ENCODE peak calls at places on chromosomes 11 and 22, in nine cellular contexts. U, K, D, R, N, M, Y, X and A are unnamed samples.

GRCh38 chr11:72230764-72231365 is 6.3 kb downstream of the INPPL1 start:
- DNase-seq in M (no peak), K (no peak), Y (no peak), D (no peak), X (no peak), U (no peak), N (no peak), R (no peak), A (no peak)

GRCh38 chr22:47734511-47734910 is 972.1 kb downstream of the TBC1D22A start:
- DNase-seq in Y (no peak), N (no peak), R (no peak), D (no peak), M (no peak), K (no peak), X (no peak), U (no peak), A (no peak)

GRCh38 chr22:44396727-44397722 is 84.3 kb upstream of the SHISAL1 start:
- DNase-seq in U (no peak), D (no peak), X (peak; percentile 24), Y (no peak), R (no peak), K (no peak), N (no peak), M (no peak), A (no peak)

GRCh38 chr11:105132716-105133511 is 6.7 kb downstream of the CARD18 start:
- DNase-seq in Y (no peak), N (peak; percentile 97), U (no peak), D (no peak), K (no peak), R (peak; percentile 15), X (no peak), M (peak; percentile 36), A (no peak)

GRCh38 chr11:95256204-95256819 is 25.3 kb upstream of the SESN3 start:
- DNase-seq in M (no peak), N (no peak), R (no peak), U (peak; percentile 80), K (no peak), Y (no peak), X (no peak), D (no peak), A (peak; percentile 66)

GRCh38 chr11:78221396-78222315 is 32.9 kb downstream of the USP35 start:
- DNase-seq in R (no peak), K (no peak), D (no peak), Y (no peak), U (no peak), M (no peak), X (no peak), N (no peak), A (no peak)

GRCh38 chr22:32810241-32811133 is 9.0 kb downstream of the TIMP3 start:
- DNase-seq in R (peak; percentile 71), U (no peak), N (peak; percentile 1), X (no peak), M (peak; percentile 50), K (peak; percentile 62), Y (no peak), D (no peak), A (peak; percentile 50)

GRCh38 chr11:35947437-35947836 is 3.6 kb downstream of the LDLRAD3 start:
- DNase-seq in M (no peak), Y (no peak), R (no peak), X (no peak), N (no peak), K (no peak), U (no peak), D (no peak), A (no peak)

GRCh38 chr11:125692887-125693286 is 12.2 kb upstream of the ACRV1 start:
- DNase-seq in X (no peak), D (no peak), U (no peak), M (no peak), Y (no peak), N (no peak), R (no peak), K (no peak), A (no peak)

GRCh38 chr11:10495464-10495786 is 40.4 kb downstream of the AMPD3 start:
- DNase-seq in Y (no peak), R (no peak), U (no peak), D (no peak), N (no peak), M (no peak), X (no peak), K (no peak), A (no peak)

GRCh38 chr11:46290598-46291309 is 13.3 kb downstream of the CREB3L1 start:
- DNase-seq in Y (no peak), K (peak; percentile 98), D (no peak), M (peak; percentile 97), X (peak; percentile 57), R (peak; percentile 74), U (no peak), N (peak; percentile 33), A (peak; percentile 98)

GRCh38 chr11:6362185-6362867 is 27.9 kb upstream of the SMPD1 start:
- DNase-seq in U (no peak), Y (no peak), N (no peak), K (no peak), X (no peak), R (no peak), M (peak; percentile 32), D (no peak), A (no peak)

GRCh38 chr11:9506489-9507343 is 45.9 kb downstream of the ZNF143 start:
- DNase-seq in Y (peak; percentile 75), R (peak; percentile 62), K (peak; percentile 97), D (peak; percentile 74), X (peak; percentile 71), M (peak; percentile 85), U (peak; percentile 85), N (peak; percentile 90), A (peak; percentile 92)

GRCh38 chr22:37214431-37215025 is 2.3 kb upstream of the SSTR3 start:
- DNase-seq in U (no peak), X (no peak), N (no peak), D (no peak), R (no peak), Y (no peak), K (no peak), M (no peak), A (no peak)

GRCh38 chr11:12232819-12233601 is 122.6 kb downstream of the MICAL2 start:
- DNase-seq in Y (peak; percentile 55), R (no peak), X (no peak), D (no peak), M (peak; percentile 95), K (no peak), U (no peak), N (peak; percentile 75), A (no peak)

GRCh38 chr11:12581923-12582322 is 92.3 kb upstream of the TEAD1 start:
- DNase-seq in U (no peak), K (no peak), N (peak; percentile 89), Y (peak; percentile 38), R (peak; percentile 43), M (peak; percentile 96), X (no peak), D (no peak), A (peak; percentile 37)

DNA sequence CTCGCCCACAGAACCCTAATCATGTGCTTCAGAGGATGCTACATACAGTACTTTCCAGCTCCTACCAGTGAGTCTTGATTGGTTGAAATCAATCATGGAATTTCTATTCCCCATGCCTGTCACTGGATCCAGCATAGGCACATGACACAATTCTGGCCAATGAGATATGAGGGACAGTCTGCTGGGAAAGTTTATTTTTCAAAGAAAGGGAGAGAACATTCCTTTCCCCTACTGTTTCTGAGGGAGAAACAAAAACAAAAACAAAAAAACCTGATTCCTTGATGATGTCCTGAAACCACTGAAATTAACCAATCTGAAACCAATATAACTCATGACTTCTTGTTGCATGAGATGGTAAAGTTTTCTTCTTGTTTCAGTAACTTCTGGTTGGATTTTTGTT is 3.3 kb upstream of the RCN1 start:
- DNase-seq in X (no peak), U (no peak), M (peak; percentile 55), N (peak; percentile 4), R (no peak), Y (no peak), K (no peak), D (peak; percentile 7), A (no peak)
- H3K9me2 ChIP-seq in X (no peaks in the 10 kb centered on the region), U (no peaks in the 10 kb centered on the region), M (no peaks in the 10 kb centered on the region), N (no peaks in the 10 kb centered on the region), R (no peaks in the 10 kb centered on the region), Y (no peaks in the 10 kb centered on the region), K (peaks cover 13% of the 10 kb centered on the region), D (no peaks in the 10 kb centered on the region), A (no peaks in the 10 kb centered on the region)

GRCh38 chr11:57659669-57660068 is 2.1 kb downstream of the CLP1 start:
- DNase-seq in K (no peak), Y (no peak), U (no peak), N (no peak), X (no peak), D (no peak), R (no peak), M (no peak), A (no peak)

GRCh38 chr11:57658023-57658361 is 430 bp downstream of the CLP1 start:
- DNase-seq in U (peak; percentile 22), N (no peak), D (no peak), Y (no peak), K (peak; percentile 35), X (no peak), M (peak; percentile 43), R (no peak), A (no peak)

GRCh38 chr11:57663975-57664374 is 3.9 kb upstream of the ZDHHC5 start:
- DNase-seq in M (no peak), N (no peak), R (no peak), X (no peak), D (no peak), K (no peak), Y (no peak), U (no peak), A (no peak)

GRCh38 chr11:57667065-57667714 is 724 bp upstream of the ZDHHC5 start:
- DNase-seq in Y (peak; percentile 98), K (peak; percentile 99), U (peak; percentile 99), X (peak; percentile 90), M (peak; percentile 99), D (peak; percentile 98), R (peak; percentile 96), N (peak; percentile 98), A (peak; percentile 98)

DNA sequence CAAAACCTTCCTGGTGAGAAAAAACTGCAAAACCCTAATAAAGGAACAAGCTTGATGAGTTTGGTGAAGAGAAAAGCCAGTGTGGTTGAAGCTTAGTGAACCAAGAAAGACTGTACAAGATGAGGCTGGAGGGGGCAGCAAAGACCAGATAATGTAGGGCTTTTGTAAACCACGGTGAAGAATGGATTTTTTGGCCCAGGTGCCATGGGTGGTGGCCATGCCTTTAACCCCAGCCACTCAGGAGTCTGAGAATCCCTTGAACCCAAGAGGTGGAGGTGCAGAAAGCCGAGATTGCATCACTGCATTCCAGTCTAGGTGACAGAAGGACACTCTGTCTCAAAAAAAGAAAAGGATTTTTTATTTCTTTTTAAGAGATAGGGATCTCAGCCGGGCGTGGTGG is 5.0 kb upstream of the ZDHHC5 start:
- DNase-seq in K (peak; percentile 61), X (no peak), M (peak; percentile 31), Y (no peak), R (peak; percentile 63), N (peak; percentile 40), U (peak; percentile 38), D (no peak), A (peak; percentile 18)
- H3K9me2 ChIP-seq in K (no peaks in the 10 kb centered on the region), X (no peaks in the 10 kb centered on the region), M (no peaks in the 10 kb centered on the region), Y (no peaks in the 10 kb centered on the region), R (no peaks in the 10 kb centered on the region), N (no peaks in the 10 kb centered on the region), U (no peaks in the 10 kb centered on the region), D (no peaks in the 10 kb centered on the region), A (no peaks in the 10 kb centered on the region)

GRCh38 chr22:23683545-23683944 is 7.3 kb upstream of the RGL4 start:
- DNase-seq in N (no peak), K (no peak), Y (no peak), D (no peak), M (no peak), U (no peak), R (no peak), X (no peak), A (no peak)
- H3K9me2 ChIP-seq in N (no peaks in the 10 kb centered on the region), K (no peaks in the 10 kb centered on the region), Y (no peaks in the 10 kb centered on the region), D (no peaks in the 10 kb centered on the region), M (no peaks in the 10 kb centered on the region), U (no peaks in the 10 kb centered on the region), R (no peaks in the 10 kb centered on the region), X (no peaks in the 10 kb centered on the region), A (no peaks in the 10 kb centered on the region)

GRCh38 chr11:119933584-119933983 is 204.3 kb downstream of the TRIM29 start:
- DNase-seq in Y (no peak), N (no peak), D (no peak), U (no peak), M (no peak), R (no peak), X (no peak), K (no peak), A (no peak)
- H3K9me2 ChIP-seq in Y (no peaks in the 10 kb centered on the region), N (no peaks in the 10 kb centered on the region), D (no peaks in the 10 kb centered on the region), U (no peaks in the 10 kb centered on the region), M (no peaks in the 10 kb centered on the region), R (no peaks in the 10 kb centered on the region), X (no peaks in the 10 kb centered on the region), K (peaks cover 11% of the 10 kb centered on the region), A (no peaks in the 10 kb centered on the region)